ENCODE peak calls at places on chromosome 21, in ten cellular contexts. N is effector memory CD4-positive, alpha-beta T cell; E is A673; M is neuronal stem cell; D is left ventricle myocardium inferior; O is heart right ventricle; Q is mammary epithelial cell; Y is testis; H is NT2/D1; C is upper lobe of right lung. P is an unnamed sample.
A peak's percentile ranks its signal among the peaks of the same experiment; 100 is the strongest.

GRCh38 chr21:14114251-14114650 is 96.5 kb downstream of the LIPI start:
- DNase-seq in N (no peak), E (peak; percentile 23), M (no peak), D (no peak), O (no peak), Q (peak; percentile 34), Y (no peak), H (no peak), C (no peak), P (peak; percentile 67)

GRCh38 chr21:37758997-37759396 is 157.3 kb downstream of the KCNJ6 start:
- DNase-seq in N (no peak), E (no peak), M (peak; percentile 17), D (no peak), O (no peak), Q (peak; percentile 37), Y (no peak), H (peak; percentile 70), C (peak; percentile 72), P (peak; percentile 92)

GRCh38 chr21:33268736-33269441 is 2.7 kb downstream of the IL10RB start:
- DNase-seq in N (peak; percentile 30), E (no peak), M (no peak), D (no peak), O (no peak), Q (peak; percentile 91), Y (no peak), H (no peak), C (peak; percentile 94), P (peak; percentile 40)

GRCh38 chr21:26148834-26149354 is 21.7 kb downstream of the APP start:
- DNase-seq in N (no peak), E (no peak), M (no peak), D (no peak), O (no peak), Q (peak; percentile 28), Y (no peak), H (no peak), C (no peak), P (no peak)

GRCh38 chr21:34544032-34544496 is 32.1 kb upstream of the KCNE1 start:
- DNase-seq in N (peak; percentile 28), E (peak; percentile 83), M (no peak), D (peak; percentile 36), O (no peak), Q (peak; percentile 74), Y (peak; percentile 75), H (peak; percentile 88), C (peak; percentile 73), P (peak; percentile 91)

GRCh38 chr21:28801906-28802305 is 190.8 kb downstream of the LTN1 start:
- DNase-seq in N (no peak), E (no peak), M (no peak), D (no peak), O (no peak), Q (no peak), Y (no peak), H (no peak), C (no peak), P (no peak)

GRCh38 chr21:35223480-35224156 is 174.5 kb upstream of the RUNX1 start:
- DNase-seq in N (no peak), E (no peak), M (no peak), D (no peak), O (no peak), Q (no peak), Y (no peak), H (no peak), C (no peak), P (no peak)

GRCh38 chr21:39094847-39095525 is 88.3 kb downstream of the PSMG1 start:
- DNase-seq in N (no peak), E (peak; percentile 5), M (no peak), D (no peak), O (no peak), Q (no peak), Y (no peak), H (no peak), C (no peak), P (no peak)

GRCh38 chr21:38494688-38495087 is 3.6 kb downstream of the ERG start:
- DNase-seq in N (no peak), E (no peak), M (no peak), D (no peak), O (no peak), Q (no peak), Y (no peak), H (no peak), C (no peak), P (no peak)

GRCh38 chr21:35050348-35051286 is 1.5 kb upstream of the RUNX1 start:
- DNase-seq in N (no peak), E (no peak), M (no peak), D (no peak), O (no peak), Q (peak; percentile 12), Y (no peak), H (no peak), C (no peak), P (no peak)

GRCh38 chr21:42414928-42415769 is 11.4 kb downstream of the UBASH3A start:
- DNase-seq in N (peak; percentile 89), E (peak; percentile 76), M (no peak), D (no peak), O (no peak), Q (peak; percentile 93), Y (peak; percentile 37), H (no peak), C (peak; percentile 59), P (no peak)

GRCh38 chr21:26513212-26513611 is 59.9 kb downstream of the CYYR1 start:
- DNase-seq in N (no peak), E (peak; percentile 23), M (no peak), D (no peak), O (peak; percentile 10), Q (peak; percentile 72), Y (no peak), H (no peak), C (no peak), P (no peak)

GRCh38 chr21:38898422-38899098 is 92.8 kb downstream of the ETS2 start:
- DNase-seq in N (no peak), E (peak; percentile 33), M (no peak), D (no peak), O (no peak), Q (no peak), Y (no peak), H (no peak), C (no peak), P (no peak)

GRCh38 chr21:46061950-46062349 is 36.0 kb upstream of the COL6A2 start:
- DNase-seq in N (no peak), E (no peak), M (no peak), D (no peak), O (no peak), Q (no peak), Y (no peak), H (no peak), C (no peak), P (peak; percentile 17)
- H3K9me3 ChIP-seq in N (peaks cover 3% of the 10 kb centered on the region), E (peaks cover 5% of the 10 kb centered on the region), M (peaks cover 12% of the 10 kb centered on the region), D (peaks cover 27% of the 10 kb centered on the region), O (no peaks in the 10 kb centered on the region), Q (peaks cover 19% of the 10 kb centered on the region), Y (no peaks in the 10 kb centered on the region), H (peaks cover 44% of the 10 kb centered on the region), C (no peaks in the 10 kb centered on the region), P (peaks cover 27% of the 10 kb centered on the region)

DNA sequence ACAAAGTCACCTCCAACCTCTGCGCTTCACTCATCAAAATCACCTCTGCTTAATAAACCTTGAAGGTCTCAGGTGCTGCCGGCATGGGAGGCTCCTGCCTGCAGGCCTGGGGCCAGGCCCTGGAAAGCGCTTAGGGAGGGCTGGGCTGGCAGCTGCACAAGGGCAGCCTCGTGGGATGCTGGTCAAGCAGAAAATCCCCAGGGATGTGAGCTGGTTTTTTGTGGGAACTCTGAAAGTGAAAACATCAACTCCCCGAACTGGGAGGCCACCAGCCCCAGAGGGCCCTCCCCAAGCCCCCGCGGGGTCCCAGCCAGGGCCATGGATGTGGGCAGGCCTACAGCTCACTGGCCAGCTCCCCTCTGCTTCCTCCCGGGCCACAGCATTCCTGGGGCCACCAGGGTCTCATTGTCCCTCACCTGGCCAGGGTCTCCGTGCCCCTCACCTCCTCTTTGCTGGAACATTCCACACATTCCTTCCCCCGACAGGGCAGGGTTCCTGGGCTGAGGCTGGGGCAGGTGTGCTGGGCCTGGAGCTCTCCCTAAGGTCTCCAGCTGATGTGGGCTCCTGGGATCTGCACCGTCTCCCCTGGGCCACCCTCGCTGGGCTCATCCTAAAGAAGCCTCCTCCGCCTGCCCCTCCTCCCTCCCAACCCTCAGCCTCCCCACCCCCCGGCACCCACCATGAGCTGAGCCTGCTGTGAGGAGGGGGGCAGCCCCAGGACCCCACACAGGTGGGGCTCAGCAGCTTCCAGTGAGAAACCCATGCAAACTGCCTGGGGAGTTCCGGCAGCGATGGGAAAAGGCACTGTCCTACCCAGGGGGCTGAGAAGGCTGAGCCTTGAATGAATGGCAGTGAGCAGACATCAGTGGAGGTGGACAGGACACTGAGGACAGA is 36.0 kb upstream of the POFUT2 start:
- DNase-seq in N (no peak), E (no peak), M (no peak), D (peak; percentile 11), O (peak; percentile 13), Q (no peak), Y (no peak), H (no peak), C (peak; percentile 56), P (peak; percentile 77)
- H3K4me3 ChIP-seq in N (no peak overlapping the region), E (no peak overlapping the region), M (no peak overlapping the region), D (no peak overlapping the region), O (no peak overlapping the region), Q (no peak overlapping the region), Y (no peak overlapping the region), H (no peak overlapping the region), C (no peak overlapping the region), P (no peak overlapping the region)

GRCh38 chr21:9759972-9760371 is 761.4 kb upstream of the TPTE start:
- DNase-seq in N (no peak), E (no peak), M (no peak), D (no peak), O (no peak), Q (no peak), Y (peak; percentile 15), H (no peak), C (no peak), P (no peak)

GRCh38 chr21:9760398-9761074 is 760.8 kb upstream of the TPTE start:
- DNase-seq in N (no peak), E (no peak), M (no peak), D (no peak), O (no peak), Q (no peak), Y (no peak), H (no peak), C (no peak), P (no peak)

GRCh38 chr21:9758888-9759287 is 762.5 kb upstream of the TPTE start:
- DNase-seq in N (no peak), E (no peak), M (no peak), D (no peak), O (no peak), Q (no peak), Y (peak; percentile 25), H (no peak), C (no peak), P (no peak)

GRCh38 chr21:9763807-9764206 is 757.6 kb upstream of the TPTE start:
- DNase-seq in N (no peak), E (no peak), M (no peak), D (no peak), O (no peak), Q (no peak), Y (no peak), H (no peak), C (no peak), P (no peak)

GRCh38 chr21:9763306-9763705 is 758.1 kb upstream of the TPTE start:
- DNase-seq in N (no peak), E (no peak), M (no peak), D (no peak), O (no peak), Q (no peak), Y (no peak), H (no peak), C (no peak), P (no peak)
- H3K9me3 ChIP-seq in N (peaks cover 5% of the 10 kb centered on the region), E (peaks cover 72% of the 10 kb centered on the region), M (peaks cover 36% of the 10 kb centered on the region), D (peaks cover 28% of the 10 kb centered on the region), O (no peaks in the 10 kb centered on the region), Q (peaks cover 69% of the 10 kb centered on the region), Y (no peaks in the 10 kb centered on the region), H (peaks cover 22% of the 10 kb centered on the region), C (no peaks in the 10 kb centered on the region), P (peaks cover 92% of the 10 kb centered on the region)

GRCh38 chr21:16587141-16587570 is 857.4 kb downstream of the USP25 start:
- DNase-seq in N (no peak), E (peak; percentile 7), M (no peak), D (peak; percentile 53), O (peak; percentile 33), Q (peak; percentile 84), Y (peak; percentile 64), H (no peak), C (peak; percentile 66), P (peak; percentile 66)
- H3K4me3 ChIP-seq in N (no peak overlapping the region), E (no peak overlapping the region), M (no peak overlapping the region), D (peak overlapping the region; percentile 61), O (peak overlapping the region; percentile 27), Q (peak overlapping the region; percentile 6), Y (no peak overlapping the region), H (no peak overlapping the region), C (peak overlapping the region; percentile 32), P (no peak overlapping the region)

P was measured in endodermal cell.